ENCODE peak calls at places on chromosomes 3 and 15, in ten cellular contexts. I is GM23338, A is neural progenitor cell, O is HepG2, C is astrocyte, D is mammary epithelial cell, L is GM23248, H is A673, U is K562, N is DND-41. Z is an unnamed sample. For H3K4me1, the result is how much of the 10 kb centered on the place peaks cover.

GRCh38 chr15:65730560-65731172 is 61.4 kb downstream of the DENND4A start:
- DNase-seq in I (no peak), A (no peak), O (no peak), C (no peak), D (peak), L (peak), H (peak), U (no peak), N (no peak), Z (no peak)

GRCh38 chr15:95174880-95175279 is 943.5 kb downstream of the MCTP2 start:
- DNase-seq in I (no peak), A (no peak), O (no peak), C (peak), D (no peak), L (peak), H (no peak), U (no peak), N (no peak), Z (no peak)

GRCh38 chr3:133209871-133210550 is 171.8 kb downstream of the TMEM108 start:
- DNase-seq in I (no peak), A (peak), O (no peak), C (peak), D (no peak), L (peak), H (peak), U (peak), N (no peak), Z (peak)

GRCh38 chr15:35182841-35183479 is 97.9 kb upstream of the NANOGP8 start:
- DNase-seq in I (peak), A (peak), O (no peak), C (no peak), D (no peak), L (no peak), H (peak), U (no peak), N (no peak), Z (no peak)

GRCh38 chr15:71273731-71274447 is 158.6 kb downstream of the THSD4 start:
- DNase-seq in I (no peak), A (no peak), O (no peak), C (no peak), D (no peak), L (peak), H (no peak), U (no peak), N (no peak), Z (peak)

GRCh38 chr3:146131616-146132410 is 29.2 kb downstream of the PLOD2 start:
- DNase-seq in I (no peak), A (no peak), O (peak), C (peak), D (peak), L (peak), H (no peak), U (no peak), N (no peak), Z (no peak)

GRCh38 chr15:78082743-78083110 is 5.2 kb upstream of the TBC1D2B start:
- DNase-seq in I (no peak), A (no peak), O (no peak), C (no peak), D (no peak), L (no peak), H (no peak), U (no peak), N (no peak), Z (no peak)

GRCh38 chr3:197599089-197599765 is 43.5 kb upstream of the BDH1 start:
- DNase-seq in I (peak), A (peak), O (peak), C (peak), D (peak), L (peak), H (peak), U (peak), N (peak), Z (peak)

GRCh38 chr3:146165370-146165769 is 4.4 kb upstream of the PLOD2 start:
- DNase-seq in I (no peak), A (no peak), O (no peak), C (peak), D (no peak), L (peak), H (no peak), U (no peak), N (no peak), Z (no peak)

GRCh38 chr3:78406396-78406795 is 1361.4 kb downstream of the ROBO1 start:
- DNase-seq in I (no peak), A (no peak), O (no peak), C (no peak), D (no peak), L (no peak), H (no peak), U (no peak), N (no peak), Z (no peak)

GRCh38 chr3:106611841-106612240 is 743.0 kb upstream of the CBLB start:
- DNase-seq in I (no peak), A (no peak), O (no peak), C (no peak), D (no peak), L (peak), H (no peak), U (no peak), N (no peak), Z (no peak)

GRCh38 chr3:153138267-153139210 is 23.5 kb upstream of the RAP2B start:
- DNase-seq in I (peak), A (no peak), O (peak), C (peak), D (peak), L (peak), H (peak), U (peak), N (no peak), Z (peak)

GRCh38 chr3:12148183-12148940 is 10.3 kb downstream of the TIMP4 start:
- DNase-seq in I (no peak), A (no peak), O (no peak), C (no peak), D (peak), L (peak), H (no peak), U (no peak), N (no peak), Z (no peak)

GRCh38 chr3:7585052-7585451 is 724.1 kb downstream of the GRM7 start:
- DNase-seq in I (no peak), A (no peak), O (no peak), C (no peak), D (no peak), L (no peak), H (peak), U (no peak), N (no peak), Z (no peak)

GRCh38 chr3:57100046-57100695 is 39.7 kb downstream of the SPATA12 start:
- DNase-seq in I (peak), A (peak), O (peak), C (no peak), D (peak), L (peak), H (peak), U (peak), N (peak), Z (peak)

GRCh38 chr3:55708921-55709320 is 221.8 kb upstream of the WNT5A start:
- DNase-seq in I (no peak), A (no peak), O (no peak), C (no peak), D (no peak), L (no peak), H (no peak), U (no peak), N (no peak), Z (no peak)

GRCh38 chr3:58037141-58037910 is 29.1 kb downstream of the FLNB start:
- DNase-seq in I (no peak), A (no peak), O (no peak), C (no peak), D (no peak), L (no peak), H (no peak), U (no peak), N (no peak), Z (no peak)

GRCh38 chr3:119125742-119126507 is 20.0 kb upstream of the TEX55 start:
- DNase-seq in I (peak), A (peak), O (no peak), C (no peak), D (no peak), L (no peak), H (no peak), U (no peak), N (no peak), Z (no peak)

GRCh38 chr15:62853114-62853832 is 189.3 kb upstream of the TPM1 start:
- DNase-seq in I (no peak), A (no peak), O (peak), C (no peak), D (peak), L (peak), H (no peak), U (no peak), N (no peak), Z (no peak)

GRCh38 chr15:92806763-92807162 is 93.4 kb upstream of the CHD2 start:
- DNase-seq in I (no peak), A (no peak), O (no peak), C (no peak), D (no peak), L (no peak), H (no peak), U (no peak), N (no peak), Z (no peak)

GRCh38 chr3:122687298-122687697 is 6.7 kb downstream of the PARP14 start:
- DNase-seq in I (no peak), A (no peak), O (no peak), C (no peak), D (no peak), L (no peak), H (no peak), U (no peak), N (no peak), Z (no peak)

GRCh38 chr3:34942256-34942655 is 697.1 kb upstream of the ARPP21 start:
- DNase-seq in I (no peak), A (no peak), O (no peak), C (no peak), D (no peak), L (no peak), H (no peak), U (no peak), N (no peak), Z (no peak)

GRCh38 chr15:91045065-91045464 is 22.7 kb upstream of the VPS33B start:
- DNase-seq in I (no peak), A (no peak), O (no peak), C (no peak), D (no peak), L (no peak), H (no peak), U (no peak), N (no peak), Z (no peak)

GRCh38 chr3:117407317-117407716 is 697.7 kb downstream of the TUSC7 start:
- DNase-seq in I (peak), A (peak), O (peak), C (no peak), D (peak), L (peak), H (peak), U (no peak), N (no peak), Z (peak)

GRCh38 chr15:91968610-91969009 is 115.1 kb downstream of the SLCO3A1 start:
- DNase-seq in I (peak), A (no peak), O (no peak), C (no peak), D (no peak), L (no peak), H (no peak), U (no peak), N (no peak), Z (no peak)

GRCh38 chr3:122677261-122677660 is 3.4 kb upstream of the PARP14 start:
- DNase-seq in I (no peak), A (no peak), O (no peak), C (no peak), D (no peak), L (no peak), H (no peak), U (no peak), N (no peak), Z (no peak)

GRCh38 chr3:184540777-184541681 is 20.6 kb upstream of the EPHB3 start:
- DNase-seq in I (peak), A (peak), O (peak), C (no peak), D (peak), L (peak), H (peak), U (peak), N (peak), Z (peak)

GRCh38 chr15:58447244-58448010 is 15.6 kb downstream of the LIPC start:
- DNase-seq in I (no peak), A (no peak), O (no peak), C (peak), D (peak), L (peak), H (peak), U (no peak), N (peak), Z (no peak)

GRCh38 chr3:65597225-65597951 is 441.3 kb downstream of the MAGI1 start:
- DNase-seq in I (peak), A (peak), O (no peak), C (peak), D (peak), L (peak), H (peak), U (no peak), N (no peak), Z (peak)

DNA sequence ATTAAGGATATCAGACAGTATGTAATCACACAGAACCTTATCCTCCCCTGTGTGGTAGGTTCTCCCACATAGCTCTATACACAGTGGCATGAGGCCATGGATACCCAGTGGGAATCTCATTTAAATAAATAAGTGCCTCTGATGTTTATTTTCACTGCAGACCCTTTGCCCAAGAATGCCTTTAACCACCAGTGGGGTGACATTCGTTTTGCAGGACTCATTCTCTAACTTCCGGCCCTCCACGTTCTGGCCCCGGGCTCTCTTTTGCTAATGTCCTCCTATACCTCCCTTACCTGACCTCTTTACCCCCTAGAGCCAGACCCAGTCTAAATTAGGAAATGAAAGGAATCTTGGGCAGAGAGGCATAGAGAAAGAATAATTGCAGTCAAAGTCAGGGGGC is 8.3 kb downstream of the CCDC80 start:
- DNase-seq in I (no peak), A (no peak), O (no peak), C (no peak), D (no peak), L (peak), H (peak), U (no peak), N (no peak), Z (no peak)
- H3K4me1 ChIP-seq in I (half or more), A (half or more), O (under half), C (half or more), D (under half), L (half or more), H (half or more), U (under half), N (under half), Z (under half)

DNA sequence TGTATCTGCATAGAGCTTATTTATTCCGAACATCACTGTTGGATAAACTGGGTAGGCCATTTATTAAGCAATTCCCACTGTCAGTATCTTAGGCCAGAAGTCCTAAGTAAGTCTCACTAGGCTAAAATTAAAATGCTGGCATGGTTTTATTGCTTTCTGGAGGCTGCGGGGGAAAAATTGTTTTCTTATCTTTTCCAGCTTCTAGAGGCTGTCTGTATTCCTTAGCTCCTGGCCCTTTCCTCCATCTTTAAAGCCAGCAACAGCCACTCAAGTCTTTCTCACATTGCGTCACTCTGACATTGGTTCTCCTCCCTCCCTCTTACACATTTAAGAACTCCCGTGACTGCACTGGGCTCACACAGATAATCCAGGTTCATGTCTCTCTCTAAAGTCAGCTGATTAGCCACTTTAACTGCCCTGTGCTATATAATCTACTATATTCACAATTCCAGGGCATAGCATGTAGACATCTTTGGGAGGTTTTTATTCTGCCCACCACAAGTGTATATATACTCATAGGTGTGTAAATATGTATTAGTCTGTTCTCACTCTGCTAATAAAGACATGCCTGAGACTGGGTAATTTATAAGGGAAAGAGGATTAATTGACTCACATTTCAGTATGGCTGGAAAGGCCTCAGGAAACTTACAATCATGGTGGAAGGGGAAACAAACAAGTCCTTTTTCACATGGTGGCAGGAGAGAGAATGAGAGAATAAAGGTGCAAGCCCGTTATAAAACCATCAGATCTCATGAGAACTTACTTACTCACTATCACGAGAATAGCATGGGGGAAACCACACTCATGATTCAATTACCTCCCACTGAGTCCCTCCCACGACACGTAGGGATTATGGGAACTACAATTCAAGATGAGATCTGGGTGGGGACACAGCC is 113.5 kb upstream of the SLC7A14 start:
- DNase-seq in I (no peak), A (no peak), O (no peak), C (no peak), D (no peak), L (no peak), H (no peak), U (peak), N (no peak), Z (no peak)
- H3K27ac ChIP-seq in I (no peak), A (no peak), O (no peak), C (no peak), D (no peak), L (no peak), H (no peak), U (peak), N (no peak), Z (peak)

GRCh38 chr3:134794323-134794722 is 737 bp upstream of the EPHB1 start:
- DNase-seq in I (no peak), A (no peak), O (no peak), C (no peak), D (no peak), L (no peak), H (no peak), U (no peak), N (no peak), Z (no peak)

GRCh38 chr3:134797080-134797801 is 2.2 kb downstream of the EPHB1 start:
- DNase-seq in I (peak), A (peak), O (no peak), C (no peak), D (no peak), L (no peak), H (no peak), U (no peak), N (no peak), Z (no peak)

GRCh38 chr3:134796313-134797079 is 1.4 kb downstream of the EPHB1 start:
- DNase-seq in I (peak), A (peak), O (no peak), C (peak), D (peak), L (peak), H (peak), U (no peak), N (no peak), Z (peak)

GRCh38 chr3:134794950-134795775 is at the start of gene EPHB1:
- DNase-seq in I (peak), A (peak), O (peak), C (peak), D (peak), L (peak), H (peak), U (peak), N (peak), Z (peak)

DNA sequence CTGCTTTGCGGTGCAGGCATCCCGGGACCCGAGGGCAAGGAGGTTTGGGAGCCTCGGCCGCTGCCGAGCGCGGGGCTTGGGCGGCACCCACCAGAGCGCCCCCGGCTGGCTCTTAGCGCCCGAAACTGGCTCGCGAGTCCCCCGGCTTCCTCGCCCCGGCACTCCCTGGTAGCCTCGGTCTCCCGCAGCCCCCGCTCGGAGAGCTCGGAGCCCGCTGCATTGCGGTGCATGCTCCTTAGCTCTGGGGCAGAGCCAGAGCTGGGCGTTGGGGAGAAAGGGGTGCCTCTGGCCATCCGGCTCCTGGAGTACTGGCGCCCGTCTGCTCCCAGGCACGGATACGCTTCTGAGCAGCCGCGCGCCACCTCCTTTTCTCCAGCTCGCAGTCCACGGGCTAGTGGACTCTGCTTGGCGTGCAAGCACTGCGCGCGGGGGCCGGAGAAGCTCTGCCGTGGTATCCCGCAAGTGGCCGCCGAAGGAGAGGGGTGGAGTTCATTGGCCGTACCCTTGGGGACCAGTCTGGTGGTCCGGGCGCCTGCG is 784 bp downstream of the EPHB1 start:
- DNase-seq in I (peak), A (peak), O (no peak), C (peak), D (peak), L (peak), H (peak), U (no peak), N (no peak), Z (peak)
- TF ChIP-seq EZH2 in I (no peak), A (peak), O (no peak), C (no peak), D (no peak), L (no peak), H (peak), U (no peak), N (no peak), Z (peak)

DNA sequence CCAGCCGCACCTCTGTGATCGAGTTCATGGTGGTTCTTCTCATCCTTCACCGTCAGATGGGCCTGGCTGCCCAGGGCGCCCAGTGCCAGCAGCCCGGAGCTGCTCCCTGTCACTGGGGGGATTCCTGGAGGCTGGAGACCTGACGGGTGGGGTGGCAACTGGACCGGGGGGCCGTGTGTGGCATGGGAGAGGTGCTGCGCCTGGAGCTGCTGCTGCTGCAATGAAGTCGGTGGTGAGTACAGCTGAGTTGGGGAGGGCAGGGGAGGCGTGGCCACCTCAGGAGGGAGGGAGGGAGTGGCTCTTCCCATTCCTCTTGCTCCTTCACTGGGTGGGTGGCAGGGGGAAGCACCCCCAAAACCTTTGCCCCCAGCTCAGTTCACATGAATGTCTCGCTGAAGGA is 31.7 kb downstream of the TLE3 start:
- DNase-seq in I (no peak), A (no peak), O (no peak), C (no peak), D (no peak), L (no peak), H (no peak), U (no peak), N (no peak), Z (no peak)
- H3K4me1 ChIP-seq in I (under half), A (under half), O (under half), C (under half), D (under half), L (under half), H (under half), U (under half), N (under half), Z (under half)

DNA sequence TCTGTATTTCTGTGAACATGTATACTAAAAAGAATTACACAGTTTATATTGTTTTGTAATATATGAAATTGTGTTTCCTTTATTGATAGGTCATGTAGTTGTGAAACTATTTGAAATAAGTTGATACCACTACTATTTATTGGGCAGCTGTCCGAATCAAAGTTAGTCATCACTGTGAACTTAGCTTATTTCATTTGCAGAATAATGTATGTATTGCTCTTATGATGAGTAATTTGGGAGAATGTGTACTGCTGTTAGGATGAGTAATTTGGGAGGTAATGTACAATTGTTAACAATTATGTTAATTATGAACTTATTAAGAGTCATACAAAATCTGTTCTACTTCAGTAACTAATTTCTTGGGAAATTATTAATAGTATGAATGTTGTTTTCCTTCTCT is 22.2 kb downstream of the FXR1 start:
- DNase-seq in I (no peak), A (no peak), O (no peak), C (no peak), D (peak), L (peak), H (no peak), U (no peak), N (no peak), Z (no peak)
- H3K27ac ChIP-seq in I (no peak), A (no peak), O (no peak), C (no peak), D (no peak), L (no peak), H (no peak), U (no peak), N (no peak), Z (no peak)

Z was measured in hepatocyte.